ENCODE peak calls at places on chromosomes 11 and 22, in eight cellular contexts. P, R, Y, E, L, I, M and X are unnamed samples.

GRCh38 chr11:417652-418342 is 3.0 kb upstream of the SIGIRR start:
- DNase-seq in Y (no peak), R (no peak), I (no peak), M (no peak), E (no peak), L (no peak), P (no peak), X (no peak)

GRCh38 chr11:121769191-121769590 is 316.4 kb upstream of the SORL1-AS1 start:
- DNase-seq in R (no peak), I (no peak), Y (no peak), M (no peak), E (no peak), L (no peak), P (no peak), X (no peak)

GRCh38 chr11:70594031-70594430 is 195.7 kb downstream of the CTTN start:
- DNase-seq in I (no peak), L (no peak), Y (no peak), E (no peak), P (no peak), M (no peak), R (no peak), X (no peak)

GRCh38 chr22:37803195-37803635 is 4.5 kb upstream of the GCAT start:
- DNase-seq in M (no peak), Y (peak), I (no peak), P (no peak), R (no peak), L (no peak), E (no peak), X (no peak)

GRCh38 chr22:31286360-31287255 is 5.7 kb downstream of the PIK3IP1 start:
- DNase-seq in L (peak), E (no peak), P (peak), I (no peak), R (no peak), Y (no peak), M (peak), X (peak)

GRCh38 chr11:128226106-128226716 is 361.1 kb downstream of the ETS1 start:
- DNase-seq in L (no peak), P (no peak), Y (no peak), I (no peak), M (no peak), E (no peak), R (no peak), X (no peak)

GRCh38 chr22:24824250-24824649 is 18.2 kb downstream of the SGSM1 start:
- DNase-seq in Y (no peak), I (no peak), P (no peak), L (no peak), E (no peak), R (no peak), M (no peak), X (no peak)

GRCh38 chr11:114019046-114019445 is 40.5 kb upstream of the ZBTB16 start:
- DNase-seq in P (no peak), I (no peak), M (no peak), Y (no peak), E (no peak), R (peak), L (no peak), X (no peak)

GRCh38 chr11:86035164-86035563 is 33.7 kb downstream of the PICALM start:
- DNase-seq in I (no peak), M (no peak), E (no peak), P (no peak), L (no peak), Y (no peak), R (no peak), X (no peak)

GRCh38 chr22:46774456-46775363 is 12.3 kb downstream of the TBC1D22A start:
- DNase-seq in P (no peak), Y (no peak), E (no peak), M (no peak), L (no peak), R (no peak), I (no peak), X (no peak)

GRCh38 chr11:131917634-131918384 is 547.4 kb downstream of the NTM start:
- DNase-seq in L (no peak), E (no peak), Y (no peak), P (no peak), I (no peak), R (no peak), M (no peak), X (no peak)

GRCh38 chr11:7571640-7572000 is 57.8 kb downstream of the PPFIBP2 start:
- DNase-seq in I (no peak), Y (peak), E (peak), M (no peak), R (peak), P (no peak), L (no peak), X (no peak)

GRCh38 chr22:50035131-50035881 is 22.7 kb upstream of the IL17REL start:
- DNase-seq in Y (no peak), L (no peak), E (no peak), R (no peak), P (no peak), I (no peak), M (no peak), X (no peak)

GRCh38 chr11:92808009-92808408 is 161.4 kb upstream of the MTNR1B start:
- DNase-seq in Y (no peak), M (no peak), P (no peak), I (no peak), E (no peak), L (no peak), R (no peak), X (no peak)

GRCh38 chr22:27151407-27151806 is 494.0 kb downstream of the MIAT start:
- DNase-seq in I (no peak), R (no peak), M (no peak), P (no peak), Y (no peak), E (no peak), L (no peak), X (no peak)

GRCh38 chr11:66317322-66317765 is 500 bp upstream of the CD248 start:
- DNase-seq in Y (no peak), E (peak), L (no peak), I (no peak), M (no peak), P (no peak), R (no peak), X (no peak)

GRCh38 chr11:36702330-36703054 is 104.5 kb upstream of the RAG2 start:
- DNase-seq in M (no peak), Y (peak), I (peak), R (peak), L (no peak), E (peak), P (no peak), X (peak)

GRCh38 chr11:76763573-76764348 is 19.4 kb upstream of the TSKU start:
- DNase-seq in M (no peak), Y (no peak), L (no peak), R (no peak), P (no peak), I (no peak), E (peak), X (no peak)

GRCh38 chr22:49884503-49885260 is 31.0 kb downstream of the ZBED4 start:
- DNase-seq in I (no peak), Y (no peak), R (no peak), E (no peak), P (no peak), L (no peak), M (no peak), X (no peak)

GRCh38 chr11:69938206-69938605 is 119.0 kb upstream of the FGF3 start:
- DNase-seq in I (no peak), E (no peak), M (no peak), R (no peak), L (no peak), Y (no peak), P (no peak), X (no peak)